ENCODE peak calls at places on chromosome 15, in six cellular contexts. W is foreskin fibroblast, V is SW 1271, S is Kasumi-1, H is nucleus accumbens, G is heart left ventricle. F is an unnamed sample.
A peak's percentile ranks its signal among the peaks of the same experiment; 100 is the strongest.

GRCh38 chr15:43794269-43795037 is 2.3 kb downstream of the SERF2 start:
- DNase-seq in W (peak; percentile 57), V (no peak), S (no peak), H (no peak), G (peak; percentile 31), F (peak; percentile 52)

GRCh38 chr15:66743703-66744536 is 41.9 kb downstream of the SMAD6 start:
- DNase-seq in W (peak; percentile 75), V (no peak), S (no peak), H (no peak), G (peak; percentile 36), F (peak; percentile 31)

GRCh38 chr15:55587321-55588069 is 650 bp downstream of the PYGO1 start:
- DNase-seq in W (peak; percentile 71), V (no peak), S (no peak), H (no peak), G (peak; percentile 23), F (peak; percentile 39)

GRCh38 chr15:31344824-31345605 is 18.4 kb downstream of the KLF13 start:
- DNase-seq in W (no peak), V (no peak), S (no peak), H (no peak), G (peak; percentile 67), F (no peak)

GRCh38 chr15:71279757-71280141 is 164.5 kb downstream of the THSD4 start:
- DNase-seq in W (no peak), V (no peak), S (no peak), H (no peak), G (no peak), F (no peak)

GRCh38 chr15:82081904-82082810 is 36.3 kb upstream of the MEX3B start:
- DNase-seq in W (peak; percentile 88), V (no peak), S (no peak), H (no peak), G (no peak), F (no peak)

GRCh38 chr15:77821959-77822256 is 189.2 kb upstream of the LINGO1 start:
- DNase-seq in W (no peak), V (no peak), S (no peak), H (no peak), G (no peak), F (no peak)

GRCh38 chr15:100803158-100803440 is 76.5 kb upstream of the ALDH1A3 start:
- DNase-seq in W (no peak), V (no peak), S (no peak), H (no peak), G (no peak), F (no peak)

GRCh38 chr15:29403778-29404177 is 134.2 kb upstream of the NSMCE3 start:
- DNase-seq in W (no peak), V (no peak), S (no peak), H (no peak), G (no peak), F (no peak)

GRCh38 chr15:89888214-89888804 is 5.5 kb downstream of the AP3S2 start:
- DNase-seq in W (peak; percentile 94), V (peak; percentile 27), S (peak; percentile 48), H (no peak), G (no peak), F (no peak)

GRCh38 chr15:96245252-96245651 is 85.2 kb upstream of the NR2F2 start:
- DNase-seq in W (no peak), V (no peak), S (no peak), H (no peak), G (no peak), F (no peak)

GRCh38 chr15:63601026-63601726 is 4.0 kb downstream of the FBXL22 start:
- DNase-seq in W (peak; percentile 70), V (no peak), S (no peak), H (no peak), G (peak; percentile 38), F (peak; percentile 49)

GRCh38 chr15:33629647-33630046 is 318.9 kb downstream of the RYR3 start:
- DNase-seq in W (no peak), V (no peak), S (no peak), H (no peak), G (no peak), F (no peak)

GRCh38 chr15:67783303-67783702 is 42.0 kb upstream of the SKOR1 start:
- DNase-seq in W (no peak), V (no peak), S (no peak), H (no peak), G (no peak), F (no peak)

GRCh38 chr15:55740981-55741591 is 1.9 kb downstream of the PRTG start:
- DNase-seq in W (peak; percentile 39), V (no peak), S (no peak), H (no peak), G (no peak), F (no peak)

GRCh38 chr15:61668444-61668843 is 391.8 kb downstream of the VPS13C start:
- DNase-seq in W (no peak), V (no peak), S (no peak), H (no peak), G (no peak), F (no peak)

GRCh38 chr15:63203451-63204090 is 14.2 kb downstream of the RAB8B start:
- DNase-seq in W (peak; percentile 38), V (no peak), S (peak; percentile 10), H (no peak), G (no peak), F (no peak)

GRCh38 chr15:63462053-63462452 is 42.3 kb upstream of the USP3 start:
- DNase-seq in W (peak; percentile 37), V (no peak), S (no peak), H (no peak), G (no peak), F (no peak)

GRCh38 chr15:81763304-81763703 is 282.5 kb downstream of the MEX3B start:
- DNase-seq in W (no peak), V (no peak), S (no peak), H (no peak), G (no peak), F (no peak)

GRCh38 chr15:99732711-99733267 is 448 bp downstream of the LYSMD4 start:
- DNase-seq in W (peak; percentile 30), V (no peak), S (peak; percentile 9), H (no peak), G (no peak), F (no peak)

GRCh38 chr15:54803139-54803808 is 393.5 kb downstream of the RSL24D1 start:
- DNase-seq in W (peak; percentile 71), V (no peak), S (peak; percentile 94), H (no peak), G (no peak), F (no peak)

GRCh38 chr15:25764980-25765735 is 98.0 kb downstream of the ATP10A start:
- DNase-seq in W (no peak), V (no peak), S (no peak), H (no peak), G (no peak), F (no peak)

GRCh38 chr15:62697636-62698035 is 344.9 kb upstream of the TPM1 start:
- DNase-seq in W (no peak), V (no peak), S (no peak), H (no peak), G (no peak), F (no peak)

GRCh38 chr15:65213241-65213640 is 2.0 kb upstream of the CILP start:
- DNase-seq in W (no peak), V (no peak), S (no peak), H (no peak), G (no peak), F (peak; percentile 52)

GRCh38 chr15:56957812-56958406 is 39.5 kb downstream of the TCF12 start:
- DNase-seq in W (no peak), V (no peak), S (no peak), H (no peak), G (no peak), F (no peak)

GRCh38 chr15:51935466-51936118 is 36.0 kb downstream of the LEO1 start:
- DNase-seq in W (no peak), V (no peak), S (no peak), H (no peak), G (no peak), F (no peak)

GRCh38 chr15:85044251-85044853 is 62.7 kb downstream of the PDE8A start:
- DNase-seq in W (peak; percentile 68), V (peak; percentile 16), S (peak; percentile 71), H (no peak), G (peak; percentile 72), F (peak; percentile 57)

GRCh38 chr15:53869044-53869805 is 109.0 kb upstream of the UNC13C start:
- DNase-seq in W (no peak), V (no peak), S (no peak), H (no peak), G (no peak), F (no peak)

GRCh38 chr15:57091626-57092025 is 173.2 kb downstream of the TCF12 start:
- DNase-seq in W (no peak), V (no peak), S (no peak), H (no peak), G (no peak), F (no peak)